ENCODE peak calls at places on chromosomes 16 and 17, in seven cellular contexts. One of them, this sample, is unnamed.

GRCh38 chr16:53608094-53608493 is 95.6 kb downstream of the RPGRIP1L start:
- DNase-seq in A549: no peak
- DNase-seq in stomach: no peak
- DNase-seq in GM12865: no peak
- DNase-seq in MM.1S: no peak
- DNase-seq in neural crest cell: no peak
- DNase-seq in psoas muscle: no peak
- DNase-seq in this sample: no peak

GRCh38 chr17:44987194-44987882 is 19.2 kb upstream of the C1QL1 start:
- DNase-seq in psoas muscle: no peak
- DNase-seq in A549: no peak
- DNase-seq in GM12865: no peak
- DNase-seq in neural crest cell: peak; percentile 45
- DNase-seq in MM.1S: no peak
- DNase-seq in stomach: no peak
- DNase-seq in this sample: no peak

GRCh38 chr17:29140051-29140582 is 40.1 kb downstream of the MYO18A start:
- DNase-seq in A549: no peak
- DNase-seq in neural crest cell: peak; percentile 21
- DNase-seq in psoas muscle: peak; percentile 89
- DNase-seq in stomach: peak; percentile 88
- DNase-seq in MM.1S: peak; percentile 83
- DNase-seq in GM12865: peak; percentile 77
- DNase-seq in this sample: peak; percentile 85

GRCh38 chr16:3670711-3671110 is 16.2 kb downstream of the DNASE1 start:
- DNase-seq in stomach: no peak
- DNase-seq in neural crest cell: no peak
- DNase-seq in MM.1S: no peak
- DNase-seq in psoas muscle: no peak
- DNase-seq in GM12865: no peak
- DNase-seq in A549: no peak
- DNase-seq in this sample: no peak

GRCh38 chr16:85935957-85936760 is 37.2 kb downstream of the IRF8 start:
- DNase-seq in GM12865: peak; percentile 91
- DNase-seq in A549: no peak
- DNase-seq in psoas muscle: no peak
- DNase-seq in stomach: no peak
- DNase-seq in neural crest cell: no peak
- DNase-seq in MM.1S: peak; percentile 52
- DNase-seq in this sample: peak; percentile 82

GRCh38 chr17:5405400-5405799 is 14.1 kb downstream of the NUP88 start:
- DNase-seq in A549: no peak
- DNase-seq in neural crest cell: no peak
- DNase-seq in stomach: no peak
- DNase-seq in psoas muscle: no peak
- DNase-seq in MM.1S: no peak
- DNase-seq in GM12865: no peak
- DNase-seq in this sample: no peak

GRCh38 chr17:58402679-58403078 is 14.7 kb downstream of the RNF43 start:
- DNase-seq in A549: no peak
- DNase-seq in GM12865: no peak
- DNase-seq in stomach: no peak
- DNase-seq in neural crest cell: no peak
- DNase-seq in MM.1S: no peak
- DNase-seq in psoas muscle: no peak
- DNase-seq in this sample: no peak

GRCh38 chr17:43043306-43043705 is 18.3 kb downstream of the RND2 start:
- DNase-seq in GM12865: no peak
- DNase-seq in A549: no peak
- DNase-seq in MM.1S: no peak
- DNase-seq in stomach: no peak
- DNase-seq in psoas muscle: no peak
- DNase-seq in neural crest cell: no peak
- DNase-seq in this sample: no peak

GRCh38 chr16:17511340-17511739 is 40.6 kb upstream of the XYLT1 start:
- DNase-seq in psoas muscle: no peak
- DNase-seq in A549: no peak
- DNase-seq in neural crest cell: no peak
- DNase-seq in stomach: no peak
- DNase-seq in GM12865: no peak
- DNase-seq in MM.1S: no peak
- DNase-seq in this sample: no peak

GRCh38 chr16:70569752-70570151 is 46.1 kb downstream of the SF3B3 start:
- DNase-seq in MM.1S: no peak
- DNase-seq in GM12865: no peak
- DNase-seq in A549: no peak
- DNase-seq in stomach: no peak
- DNase-seq in neural crest cell: no peak
- DNase-seq in psoas muscle: no peak
- DNase-seq in this sample: no peak

GRCh38 chr16:70572050-70572925 is 48.7 kb downstream of the SF3B3 start:
- DNase-seq in MM.1S: no peak
- DNase-seq in psoas muscle: no peak
- DNase-seq in neural crest cell: no peak
- DNase-seq in A549: no peak
- DNase-seq in stomach: no peak
- DNase-seq in GM12865: no peak
- DNase-seq in this sample: no peak

GRCh38 chr16:70570967-70571570 is 47.5 kb downstream of the SF3B3 start:
- DNase-seq in stomach: no peak
- DNase-seq in psoas muscle: no peak
- DNase-seq in GM12865: no peak
- DNase-seq in A549: no peak
- DNase-seq in neural crest cell: no peak
- DNase-seq in MM.1S: no peak
- DNase-seq in this sample: no peak

GRCh38 chr16:70571623-70572022 is 48.0 kb downstream of the SF3B3 start:
- DNase-seq in neural crest cell: no peak
- DNase-seq in GM12865: no peak
- DNase-seq in MM.1S: no peak
- DNase-seq in stomach: no peak
- DNase-seq in psoas muscle: no peak
- DNase-seq in A549: no peak
- DNase-seq in this sample: no peak

DNA sequence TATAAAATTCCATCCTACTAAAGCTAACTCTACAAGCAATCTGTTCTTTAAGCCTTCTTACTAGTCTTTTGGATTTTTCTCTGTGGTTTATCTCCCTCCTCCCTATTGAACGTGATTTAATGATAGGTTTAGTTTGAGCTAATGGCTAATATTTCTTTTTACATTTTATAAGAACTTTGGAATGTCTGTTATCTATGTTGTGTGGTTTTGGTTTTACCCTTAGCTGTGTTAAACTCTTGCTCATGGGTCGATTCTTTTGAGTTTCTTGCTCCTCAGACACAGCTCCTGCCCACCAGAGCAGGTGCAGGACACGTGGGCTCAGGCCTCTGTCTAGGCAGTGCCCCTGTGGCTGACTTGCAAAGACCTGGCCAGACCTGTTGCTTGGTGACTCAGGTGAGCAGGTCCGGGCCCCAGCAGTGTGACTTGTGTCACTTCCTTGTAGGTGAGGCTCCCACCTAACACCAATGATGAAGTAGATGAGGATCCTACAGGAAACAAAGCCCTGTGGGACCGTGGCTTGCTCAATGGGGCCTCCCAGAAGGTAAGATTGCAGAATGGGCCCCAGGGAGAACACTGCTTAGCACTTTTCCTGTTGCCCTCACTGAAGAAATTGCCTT is 45.1 kb downstream of the SF3B3 start:
- DNase-seq in stomach: no peak
- DNase-seq in psoas muscle: no peak
- DNase-seq in GM12865: no peak
- DNase-seq in neural crest cell: no peak
- DNase-seq in A549: no peak
- DNase-seq in MM.1S: no peak
- DNase-seq in this sample: no peak
- TF ChIP-seq CTCF in stomach: no peak
- TF ChIP-seq CTCF in psoas muscle: no peak
- TF ChIP-seq CTCF in GM12865: no peak
- TF ChIP-seq CTCF in neural crest cell: no peak
- TF ChIP-seq CTCF in A549: no peak
- TF ChIP-seq CTCF in MM.1S: no peak
- TF ChIP-seq CTCF in this sample: no peak

DNA sequence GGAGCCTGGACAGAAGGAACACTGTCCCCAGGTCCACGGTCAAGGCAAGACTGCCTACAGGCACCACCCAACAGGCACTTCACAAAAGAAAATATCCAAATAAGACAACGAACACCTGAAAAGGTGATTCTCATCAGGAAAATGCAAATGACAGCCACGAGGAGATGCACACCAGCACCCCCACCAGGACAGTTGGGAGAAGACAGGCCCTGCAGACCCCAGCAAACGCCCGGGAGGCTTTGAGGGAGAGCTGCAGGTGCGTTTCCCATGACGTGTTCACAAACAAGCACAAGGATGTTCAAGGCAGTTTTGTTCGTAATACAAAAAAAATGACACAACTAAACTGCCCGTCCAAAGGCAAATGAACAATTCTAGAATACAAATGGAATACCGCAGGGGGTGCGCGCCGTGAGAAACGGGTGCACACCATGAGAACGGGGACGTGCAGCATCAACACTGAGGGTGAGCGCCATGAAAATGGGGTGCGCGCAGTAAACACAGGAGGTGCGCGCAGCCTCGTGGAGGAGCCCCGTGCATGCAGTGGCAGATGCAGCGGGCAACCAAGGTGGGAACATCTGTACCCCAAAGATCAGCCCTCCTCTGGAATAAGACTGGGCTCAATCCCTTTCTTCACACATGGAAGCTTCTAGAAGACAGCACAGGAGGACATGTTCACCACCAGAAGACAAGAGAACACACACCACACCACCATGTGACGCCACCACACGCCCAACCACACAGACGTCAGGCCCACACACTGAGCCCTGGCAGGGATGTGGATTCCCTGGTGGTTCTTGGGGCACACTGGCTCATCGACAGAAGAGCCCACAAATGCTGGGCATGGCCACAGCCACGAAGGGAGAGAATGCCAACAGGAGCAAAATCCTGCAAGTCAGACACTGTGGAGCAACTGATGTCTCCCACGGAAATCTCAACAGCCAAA is 91.2 kb downstream of the ZNF778 start:
- DNase-seq in GM12865: no peak
- DNase-seq in A549: no peak
- DNase-seq in neural crest cell: no peak
- DNase-seq in MM.1S: no peak
- DNase-seq in stomach: no peak
- DNase-seq in psoas muscle: no peak
- DNase-seq in this sample: no peak
- TF ChIP-seq CTCF in GM12865: peak; percentile 35
- TF ChIP-seq CTCF in A549: peak; percentile 25
- TF ChIP-seq CTCF in neural crest cell: peak; percentile 57
- TF ChIP-seq CTCF in MM.1S: peak; percentile 34
- TF ChIP-seq CTCF in stomach: peak; percentile 39
- TF ChIP-seq CTCF in psoas muscle: peak; percentile 28
- TF ChIP-seq CTCF in this sample: peak; percentile 3

GRCh38 chr16:4840984-4841383 is 6.1 kb downstream of the GLYR1 start:
- DNase-seq in GM12865: no peak
- DNase-seq in psoas muscle: no peak
- DNase-seq in A549: no peak
- DNase-seq in stomach: no peak
- DNase-seq in neural crest cell: no peak
- DNase-seq in MM.1S: no peak
- DNase-seq in this sample: no peak

GRCh38 chr16:4836727-4837126 is 10.4 kb downstream of the GLYR1 start:
- DNase-seq in MM.1S: no peak
- DNase-seq in A549: no peak
- DNase-seq in neural crest cell: no peak
- DNase-seq in psoas muscle: no peak
- DNase-seq in stomach: no peak
- DNase-seq in GM12865: no peak
- DNase-seq in this sample: no peak

GRCh38 chr16:4833584-4833983 is 13.5 kb downstream of the GLYR1 start:
- DNase-seq in stomach: no peak
- DNase-seq in MM.1S: no peak
- DNase-seq in A549: no peak
- DNase-seq in psoas muscle: no peak
- DNase-seq in GM12865: no peak
- DNase-seq in neural crest cell: no peak
- DNase-seq in this sample: no peak

GRCh38 chr16:4839942-4840341 is 7.1 kb downstream of the GLYR1 start:
- DNase-seq in GM12865: no peak
- DNase-seq in MM.1S: no peak
- DNase-seq in A549: peak; percentile 16
- DNase-seq in psoas muscle: no peak
- DNase-seq in neural crest cell: no peak
- DNase-seq in stomach: no peak
- DNase-seq in this sample: no peak

DNA sequence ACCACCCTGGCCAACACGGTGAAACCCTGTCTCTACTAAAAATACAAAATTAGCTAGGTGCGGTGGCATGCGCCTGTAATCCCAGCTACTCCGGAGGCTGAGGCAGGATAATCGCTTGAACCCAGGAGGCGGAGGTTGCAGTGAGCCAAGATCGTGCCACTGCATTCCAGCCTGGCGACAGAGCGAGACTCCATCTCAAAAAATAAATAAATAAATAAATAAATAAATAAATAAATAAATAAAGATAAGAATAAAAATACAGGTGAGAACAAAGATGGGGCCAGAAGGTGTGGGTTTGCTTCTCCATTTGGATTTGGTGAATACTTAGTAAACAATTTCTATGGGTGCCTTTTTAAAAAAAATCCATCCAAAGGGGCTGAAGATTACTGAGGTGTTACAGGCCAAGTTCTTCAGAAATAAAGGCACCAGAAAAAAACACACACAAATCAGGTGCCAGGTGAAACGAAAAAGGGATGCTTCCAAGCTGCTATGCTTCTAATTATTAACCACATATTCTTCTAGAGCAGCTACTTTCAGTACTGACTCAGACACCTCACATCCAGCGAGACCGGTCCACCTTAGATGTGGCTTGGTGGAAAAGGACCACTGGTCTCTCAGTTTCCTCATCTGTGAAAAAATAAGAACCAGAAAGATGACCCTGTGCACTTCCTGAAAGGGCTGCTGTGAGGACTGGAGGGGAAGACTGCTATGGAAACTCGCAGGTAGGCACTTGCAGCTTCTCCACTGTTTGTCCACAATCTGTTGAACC is 9.2 kb downstream of the GLYR1 start:
- DNase-seq in MM.1S: peak; percentile 75
- DNase-seq in GM12865: peak; percentile 37
- DNase-seq in neural crest cell: no peak
- DNase-seq in psoas muscle: no peak
- DNase-seq in A549: no peak
- DNase-seq in stomach: no peak
- DNase-seq in this sample: no peak
- TF ChIP-seq CTCF in MM.1S: no peak
- TF ChIP-seq CTCF in GM12865: no peak
- TF ChIP-seq CTCF in neural crest cell: no peak
- TF ChIP-seq CTCF in psoas muscle: no peak
- TF ChIP-seq CTCF in A549: no peak
- TF ChIP-seq CTCF in stomach: no peak
- TF ChIP-seq CTCF in this sample: no peak

DNA sequence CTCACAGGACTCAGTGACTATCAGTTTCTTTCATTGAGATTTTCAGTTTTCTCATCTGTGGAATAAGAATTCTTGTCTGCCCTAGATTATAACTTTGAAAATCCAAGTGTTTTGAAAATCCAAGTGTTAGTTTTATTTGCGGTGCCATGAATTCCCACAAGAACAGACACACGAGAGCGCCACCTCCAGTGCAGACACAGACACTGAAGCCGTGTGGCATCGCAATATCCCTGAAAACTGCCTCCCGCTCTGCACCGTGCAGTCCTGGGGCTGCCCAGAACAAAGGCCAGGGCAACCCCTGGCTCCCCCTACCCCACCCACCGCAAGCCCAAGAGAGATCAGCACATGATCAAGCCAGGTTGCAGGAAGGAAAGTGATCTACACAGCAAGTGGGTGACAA is 229.5 kb upstream of the ASIC2 start:
- DNase-seq in GM12865: no peak
- DNase-seq in neural crest cell: no peak
- DNase-seq in A549: no peak
- DNase-seq in stomach: no peak
- DNase-seq in psoas muscle: no peak
- DNase-seq in MM.1S: no peak
- DNase-seq in this sample: no peak
- TF ChIP-seq CTCF in GM12865: no peak
- TF ChIP-seq CTCF in neural crest cell: no peak
- TF ChIP-seq CTCF in A549: no peak
- TF ChIP-seq CTCF in stomach: no peak
- TF ChIP-seq CTCF in psoas muscle: no peak
- TF ChIP-seq CTCF in MM.1S: no peak
- TF ChIP-seq CTCF in this sample: no peak

This sample was measured in GM13976.